ENCODE peak calls at places on chromosomes 13 and 19, in nine cellular contexts. V is stimulated activated CD8-positive, alpha-beta memory T cell treated with anti-CD3 and anti-CD28 coated beads, Interleukin-12 subunit alpha, Interleukin-12 subunit beta, amount 100 ng/mL, for 4 hours; L is nephron progenitor cell; R is NCI-H1105; X is activated naive CD4-positive, alpha-beta T cell; F is anterior cingulate cortex; Z is NCI-H1092 treated with DMSO at 0.1 percent for 48 hours; D is activated CD4-positive, alpha-beta T cell treated with anti-CD3 and anti-CD28 coated beads for 1 hour; W is aorta. H is an unnamed sample.

GRCh38 chr13:31998131-31998530 is 33.4 kb upstream of the FRY start:
- DNase-seq in V (no peak), L (no peak), R (no peak), X (no peak), F (no peak), Z (no peak), D (no peak), W (no peak), H (no peak)

GRCh38 chr13:109165417-109165904 is 536.0 kb downstream of the MYO16 start:
- DNase-seq in V (no peak), L (no peak), R (no peak), X (no peak), F (no peak), Z (no peak), D (no peak), W (no peak), H (peak)

GRCh38 chr19:35095667-35096368 is 19.8 kb upstream of the FXYD3 start:
- DNase-seq in V (no peak), L (no peak), R (no peak), X (no peak), F (no peak), Z (no peak), D (no peak), W (no peak), H (no peak)

GRCh38 chr13:54004026-54004699 is 975.5 kb downstream of the OLFM4 start:
- DNase-seq in V (no peak), L (no peak), R (no peak), X (no peak), F (no peak), Z (no peak), D (no peak), W (no peak), H (no peak)

GRCh38 chr13:42814868-42815267 is 33.5 kb downstream of the FAM216B start:
- DNase-seq in V (no peak), L (no peak), R (peak), X (no peak), F (no peak), Z (no peak), D (no peak), W (no peak), H (peak)

GRCh38 chr19:3125900-3126524 is 9.8 kb upstream of the GNA15 start:
- DNase-seq in V (peak), L (peak), R (no peak), X (peak), F (no peak), Z (peak), D (peak), W (no peak), H (no peak)

GRCh38 chr19:31641591-31641990 is 292.4 kb upstream of the TSHZ3 start:
- DNase-seq in V (no peak), L (no peak), R (no peak), X (no peak), F (no peak), Z (no peak), D (no peak), W (no peak), H (no peak)

GRCh38 chr19:43510713-43511112 is 6.2 kb upstream of the PHLDB3 start:
- DNase-seq in V (no peak), L (no peak), R (no peak), X (no peak), F (no peak), Z (no peak), D (no peak), W (no peak), H (no peak)

GRCh38 chr19:8174706-8175105 is 25.3 kb upstream of the FBN3 start:
- DNase-seq in V (no peak), L (no peak), R (no peak), X (no peak), F (no peak), Z (no peak), D (no peak), W (no peak), H (no peak)

GRCh38 chr19:45161715-45162463 is 1.1 kb upstream of the NKPD1 start:
- DNase-seq in V (no peak), L (peak), R (no peak), X (no peak), F (no peak), Z (no peak), D (no peak), W (no peak), H (no peak)

GRCh38 chr19:40219721-40220276 is 1.6 kb upstream of the TTC9B start:
- DNase-seq in V (no peak), L (no peak), R (peak), X (no peak), F (no peak), Z (no peak), D (no peak), W (no peak), H (no peak)

GRCh38 chr13:46327256-46327655 is 59.8 kb downstream of the RUBCNL start:
- DNase-seq in V (no peak), L (no peak), R (no peak), X (no peak), F (no peak), Z (no peak), D (no peak), W (no peak), H (no peak)

GRCh38 chr13:51584731-51585191 is 499 bp downstream of the WDFY2 start:
- DNase-seq in V (peak), L (peak), R (peak), X (peak), F (no peak), Z (peak), D (peak), W (peak), H (peak)

GRCh38 chr19:43439183-43440063 is 24.7 kb downstream of the TEX101 start:
- DNase-seq in V (peak), L (no peak), R (no peak), X (no peak), F (no peak), Z (no peak), D (peak), W (no peak), H (no peak)

GRCh38 chr13:109737606-109738005 is 48.8 kb downstream of the IRS2 start:
- DNase-seq in V (no peak), L (no peak), R (no peak), X (no peak), F (no peak), Z (no peak), D (no peak), W (no peak), H (no peak)

GRCh38 chr13:113448545-113448884 is 4.8 kb downstream of the ADPRHL1 start:
- DNase-seq in V (no peak), L (no peak), R (peak), X (no peak), F (no peak), Z (no peak), D (no peak), W (peak), H (no peak)

GRCh38 chr13:100454876-100455275 is 133.7 kb downstream of the GGACT start:
- DNase-seq in V (no peak), L (no peak), R (no peak), X (no peak), F (no peak), Z (no peak), D (no peak), W (no peak), H (no peak)

GRCh38 chr13:45705145-45705695 is 3.1 kb downstream of the CBY2 start:
- DNase-seq in V (no peak), L (no peak), R (no peak), X (no peak), F (no peak), Z (no peak), D (no peak), W (no peak), H (no peak)

GRCh38 chr19:873084-874019 is 13.9 kb downstream of the CFD start:
- DNase-seq in V (peak), L (no peak), R (no peak), X (peak), F (no peak), Z (no peak), D (peak), W (no peak), H (no peak)

H was measured in NCI-H526 treated with DMSO at 0.1 percent for 48 hours.